ENCODE peak calls at places on chromosomes 16 and 17, in eight cellular contexts. J is transverse colon, D is GM12878, T is uterus, C is NB4, L is heart left ventricle, U is HCT116, P is suprapubic skin. V is an unnamed sample.
A peak's percentile ranks its signal among the peaks of the same experiment; 100 is the strongest.

GRCh38 chr17:68595496-68595895 is 5.7 kb downstream of the FAM20A start:
- DNase-seq in U (no peak), D (no peak), J (no peak), T (peak; percentile 53), C (no peak), L (peak; percentile 49), P (no peak), V (no peak)

GRCh38 chr17:61372436-61372835 is 27.2 kb upstream of the TBX2 start:
- DNase-seq in U (no peak), C (no peak), J (no peak), D (no peak), P (no peak), T (no peak), L (no peak), V (no peak)

GRCh38 chr17:79822583-79823124 is 16.6 kb downstream of the CBX4 start:
- DNase-seq in J (no peak), T (no peak), U (no peak), D (no peak), L (no peak), P (no peak), C (no peak), V (no peak)

GRCh38 chr16:3122926-3123570 is 10.7 kb downstream of the ZNF205 start:
- DNase-seq in J (no peak), T (no peak), P (no peak), C (no peak), L (no peak), U (no peak), D (no peak), V (no peak)

GRCh38 chr17:79695293-79696158 is 35.2 kb upstream of the ENPP7 start:
- DNase-seq in D (no peak), J (no peak), C (no peak), P (no peak), T (no peak), U (no peak), L (peak; percentile 44), V (no peak)

GRCh38 chr17:57569860-57570259 is 175.2 kb downstream of the CCDC182 start:
- DNase-seq in D (no peak), T (no peak), P (no peak), L (no peak), J (no peak), U (no peak), C (no peak), V (no peak)

GRCh38 chr16:48158296-48158695 is 2.5 kb upstream of the ABCC12 start:
- DNase-seq in D (peak; percentile 48), T (no peak), C (peak; percentile 69), J (no peak), U (peak; percentile 55), L (no peak), P (no peak), V (no peak)

GRCh38 chr17:20008242-20009051 is 712 bp upstream of the SPECC1 start:
- DNase-seq in T (peak; percentile 38), L (peak; percentile 25), J (peak; percentile 28), D (no peak), U (no peak), P (no peak), C (peak; percentile 43), V (no peak)

GRCh38 chr17:50689251-50689650 is 18.5 kb downstream of the ANKRD40 start:
- DNase-seq in J (no peak), U (no peak), L (no peak), P (peak; percentile 44), T (no peak), D (no peak), C (peak; percentile 79), V (no peak)

GRCh38 chr17:50707296-50708049 is at the start of gene ANKRD40:
- DNase-seq in D (peak; percentile 67), L (peak; percentile 93), C (peak; percentile 93), U (peak; percentile 90), P (peak; percentile 95), J (peak; percentile 92), T (peak; percentile 93), V (peak; percentile 93)

GRCh38 chr17:28370035-28370743 is at the start of gene VTN:
- DNase-seq in J (no peak), U (no peak), D (no peak), T (peak; percentile 44), L (peak; percentile 66), C (peak; percentile 45), P (no peak), V (no peak)

GRCh38 chr16:14063618-14064581 is 7.2 kb upstream of the MRTFB start:
- DNase-seq in T (no peak), U (no peak), D (no peak), P (no peak), C (no peak), L (no peak), J (no peak), V (peak; percentile 39)

GRCh38 chr17:1957037-1957436 is 68.1 kb downstream of the RTN4RL1 start:
- DNase-seq in T (no peak), C (no peak), D (no peak), L (no peak), P (no peak), J (no peak), U (no peak), V (no peak)

GRCh38 chr16:81866820-81867440 is 87.8 kb downstream of the PLCG2 start:
- DNase-seq in L (peak; percentile 76), C (no peak), J (peak; percentile 59), D (no peak), U (no peak), P (peak; percentile 72), T (no peak), V (peak; percentile 49)

DNA sequence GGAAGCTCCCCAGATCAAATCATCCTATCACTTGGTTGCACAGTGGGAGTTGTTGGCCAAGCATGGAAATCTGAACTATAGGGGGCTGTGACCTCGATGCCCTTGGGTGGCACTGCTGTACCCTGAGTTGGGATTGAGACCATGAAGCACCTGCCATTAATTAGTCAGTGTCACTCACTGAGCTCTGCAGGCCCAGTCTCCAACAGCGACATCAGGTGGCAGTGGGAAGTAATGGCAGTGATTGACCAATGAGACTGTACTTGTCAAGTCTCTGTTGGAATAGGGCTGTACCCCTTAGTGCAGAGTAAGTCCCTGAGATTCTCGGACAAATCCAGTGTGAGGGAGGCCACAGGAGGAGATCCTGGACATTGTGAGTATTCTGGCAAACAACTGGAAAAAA is 118.0 kb upstream of the RPL38 start:
- DNase-seq in C (peak; percentile 28), U (peak; percentile 37), P (no peak), D (no peak), J (no peak), T (no peak), L (no peak), V (no peak)
- TF ChIP-seq CTCF in C (peak; percentile 54), U (peak; percentile 28), P (no peak), D (peak; percentile 12), J (no peak), T (no peak), L (no peak), V (no peak)

GRCh38 chr17:4584125-4584834 is at the start of gene SMTNL2:
- DNase-seq in T (peak; percentile 55), D (no peak), J (no peak), P (no peak), U (no peak), C (no peak), L (peak; percentile 64), V (no peak)
- TF ChIP-seq POLR2A in T (peak; percentile 8), D (no peak), J (no peak), P (no peak), U (no peak), C (no peak), L (no peak), V (no peak)

GRCh38 chr17:15651001-15651582 is 31.6 kb upstream of the FBXW10B start:
- DNase-seq in L (peak; percentile 21), T (no peak), C (no peak), J (peak; percentile 17), U (no peak), D (no peak), P (no peak), V (no peak)

GRCh38 chr17:15652960-15653359 is 31.2 kb downstream of the TRIM16 start:
- DNase-seq in U (no peak), J (no peak), T (no peak), P (no peak), L (no peak), C (no peak), D (no peak), V (no peak)

GRCh38 chr17:15648384-15648783 is 28.9 kb upstream of the FBXW10B start:
- DNase-seq in C (no peak), U (no peak), D (no peak), P (no peak), L (no peak), J (no peak), T (no peak), V (no peak)

GRCh38 chr17:15649861-15650391 is 30.4 kb upstream of the FBXW10B start:
- DNase-seq in D (no peak), U (peak; percentile 91), P (peak; percentile 78), J (peak; percentile 80), C (no peak), T (peak; percentile 25), L (peak; percentile 35), V (peak; percentile 64)

GRCh38 chr17:15651583-15652110 is 32.1 kb upstream of the FBXW10B start:
- DNase-seq in D (peak; percentile 33), C (peak; percentile 98), L (peak; percentile 95), P (peak; percentile 95), J (peak; percentile 94), T (peak; percentile 91), U (peak; percentile 95), V (peak; percentile 93)
- H3K4me3 ChIP-seq in D (no peak overlapping the region), C (peak overlapping the region; percentile 59), L (peak overlapping the region; percentile 77), P (peak overlapping the region; percentile 47), J (peak overlapping the region; percentile 40), T (peak overlapping the region; percentile 32), U (peak overlapping the region; percentile 58), V (peak overlapping the region; percentile 16)

GRCh38 chr17:11293480-11293879 is 52.5 kb downstream of the SHISA6 start:
- DNase-seq in L (no peak), T (no peak), D (no peak), J (no peak), C (no peak), U (no peak), P (no peak), V (no peak)
- TF ChIP-seq CTCF in L (no peak), T (no peak), D (no peak), J (no peak), C (no peak), U (no peak), P (no peak), V (no peak)

GRCh38 chr17:76384222-76384986 is at the start of gene SPHK1:
- DNase-seq in U (peak; percentile 51), D (no peak), J (peak; percentile 76), P (no peak), T (peak; percentile 54), L (peak; percentile 82), C (peak; percentile 84), V (peak; percentile 93)
- TF ChIP-seq POLR2A in U (peak; percentile 53), D (no peak), J (peak; percentile 11), P (peak; percentile 39), T (no peak), L (no peak), C (peak; percentile 35), V (no peak)

GRCh38 chr16:11582157-11582814 is 4.4 kb downstream of the LITAF start:
- DNase-seq in J (no peak), C (no peak), T (no peak), U (no peak), P (no peak), L (no peak), D (no peak), V (no peak)
- H3K4me3 ChIP-seq in J (no peak overlapping the region), C (no peak overlapping the region), T (no peak overlapping the region), U (no peak overlapping the region), P (no peak overlapping the region), L (no peak overlapping the region), D (peak overlapping the region; percentile 97), V (no peak overlapping the region)

GRCh38 chr17:44451016-44451415 is 52.2 kb downstream of the GPATCH8 start:
- DNase-seq in J (no peak), C (no peak), T (no peak), L (no peak), D (no peak), P (no peak), U (no peak), V (no peak)
- TF ChIP-seq CTCF in J (no peak), C (no peak), T (no peak), L (no peak), D (no peak), P (no peak), U (no peak), V (no peak)